ENCODE peak calls at places on chromosomes 11 and 22, in eight cellular contexts. A is adrenal gland, Q is stomach, P is K562, D is ovary, Z is esophagus squamous epithelium, W is A549, S is uterus. B is an unnamed sample. For H3K4me1, the result is how much of the 10 kb centered on the place peaks cover.

GRCh38 chr11:111693224-111693937 is 72.8 kb downstream of the PPP2R1B start:
- DNase-seq in Q (no peak), A (no peak), S (no peak), W (no peak), Z (no peak), D (no peak), P (no peak), B (no peak)

GRCh38 chr11:114399903-114400221 is 449 bp downstream of the C11orf71 start:
- DNase-seq in A (no peak), D (no peak), Q (peak), P (no peak), W (peak), Z (no peak), S (no peak), B (peak)

GRCh38 chr11:120448240-120448639 is 63.3 kb upstream of the GRIK4 start:
- DNase-seq in S (no peak), Z (no peak), P (no peak), W (no peak), D (no peak), A (no peak), Q (no peak), B (no peak)

GRCh38 chr22:35349704-35350538 is 31.0 kb upstream of the HMOX1 start:
- DNase-seq in A (peak), W (no peak), P (no peak), Q (no peak), S (peak), Z (no peak), D (peak), B (peak)

GRCh38 chr22:28442951-28443876 is 236.4 kb downstream of the TTC28 start:
- DNase-seq in Z (no peak), D (peak), S (peak), A (peak), W (no peak), Q (peak), P (no peak), B (peak)

GRCh38 chr11:44416776-44417175 is 106.8 kb upstream of the ALX4 start:
- DNase-seq in Z (no peak), W (no peak), A (no peak), S (no peak), D (no peak), Q (no peak), P (no peak), B (peak)

GRCh38 chr22:26549902-26550497 is 37.7 kb upstream of the TFIP11 start:
- DNase-seq in D (no peak), P (no peak), A (no peak), W (no peak), Z (no peak), S (no peak), Q (no peak), B (no peak)

GRCh38 chr11:4038973-4039372 is 55.6 kb upstream of the RRM1 start:
- DNase-seq in Q (no peak), W (no peak), D (no peak), A (peak), P (no peak), Z (no peak), S (no peak), B (no peak)

GRCh38 chr22:50082961-50083461 is 2.2 kb downstream of the MLC1 start:
- DNase-seq in S (no peak), A (no peak), Q (no peak), D (no peak), Z (no peak), W (no peak), P (peak), B (no peak)

GRCh38 chr11:27213232-27213660 is 149.8 kb downstream of the CCDC34 start:
- DNase-seq in S (no peak), W (no peak), D (no peak), Q (no peak), A (no peak), Z (no peak), P (no peak), B (no peak)

GRCh38 chr22:32920032-32920628 is 118.6 kb downstream of the TIMP3 start:
- DNase-seq in P (no peak), S (peak), D (peak), Q (no peak), A (peak), Z (no peak), W (no peak), B (peak)

GRCh38 chr11:17802491-17802890 is 67.9 kb downstream of the KCNC1 start:
- DNase-seq in S (no peak), D (no peak), W (no peak), Z (no peak), P (no peak), A (no peak), Q (no peak), B (no peak)

GRCh38 chr11:38191101-38191500 is 1593.1 kb upstream of the RAG2 start:
- DNase-seq in W (no peak), D (no peak), Q (no peak), Z (no peak), S (no peak), A (no peak), P (no peak), B (no peak)

GRCh38 chr11:9210922-9211320 is 54.2 kb downstream of the DENND5A start:
- DNase-seq in W (no peak), D (no peak), P (no peak), A (no peak), Z (no peak), Q (no peak), S (no peak), B (no peak)

GRCh38 chr11:33319965-33320813 is 63.0 kb downstream of the HIPK3 start:
- DNase-seq in D (no peak), P (no peak), Z (no peak), A (no peak), S (no peak), W (no peak), Q (no peak), B (no peak)

GRCh38 chr11:96145163-96145585 is 197.8 kb downstream of the MAML2 start:
- DNase-seq in Z (no peak), S (no peak), P (no peak), W (no peak), D (no peak), A (peak), Q (no peak), B (no peak)

GRCh38 chr11:104565581-104565956 is 332.7 kb downstream of the CASP12 start:
- DNase-seq in D (no peak), W (no peak), Q (no peak), S (no peak), P (no peak), Z (no peak), A (no peak), B (no peak)

GRCh38 chr22:38034278-38034882 is 22.8 kb upstream of the PICK1 start:
- DNase-seq in A (peak), Q (peak), D (peak), Z (no peak), S (peak), P (peak), W (peak), B (peak)

GRCh38 chr11:765802-766091 is 11.5 kb downstream of the GATD1 start:
- DNase-seq in Q (no peak), W (no peak), A (peak), Z (no peak), S (no peak), D (no peak), P (no peak), B (no peak)

GRCh38 chr11:77410076-77410827 is 63.6 kb downstream of the PAK1 start:
- DNase-seq in Z (no peak), P (no peak), S (no peak), D (no peak), A (no peak), W (no peak), Q (no peak), B (peak)

GRCh38 chr11:33689089-33689488 is 11.5 kb downstream of the C11orf91 start:
- DNase-seq in W (no peak), Q (no peak), S (no peak), A (no peak), Z (no peak), D (no peak), P (no peak), B (no peak)

GRCh38 chr11:96028746-96029145 is 104.8 kb upstream of the MTMR2 start:
- DNase-seq in W (no peak), A (no peak), P (no peak), Q (no peak), D (no peak), Z (no peak), S (no peak), B (no peak)

GRCh38 chr22:41564563-41564962 is 3.8 kb downstream of the CSDC2 start:
- DNase-seq in A (peak), D (no peak), W (no peak), P (no peak), Z (no peak), Q (no peak), S (no peak), B (no peak)

GRCh38 chr11:105696000-105696399 is 86.1 kb downstream of the GRIA4 start:
- DNase-seq in Q (no peak), S (no peak), P (no peak), W (no peak), Z (no peak), D (no peak), A (no peak), B (no peak)

GRCh38 chr22:24440270-24440717 is 12.9 kb downstream of the ADORA2A start:
- DNase-seq in D (no peak), W (no peak), P (no peak), Z (no peak), Q (no peak), A (peak), S (no peak), B (no peak)
- H3K4me1 ChIP-seq in D (under half), W (under half), P (under half), Z (under half), Q (under half), A (under half), S (under half), B (under half)

GRCh38 chr22:36577019-36577418 is 48.1 kb upstream of the EIF3D start:
- DNase-seq in A (no peak), W (peak), D (no peak), P (no peak), S (no peak), Q (no peak), Z (no peak), B (no peak)
- H3K27ac ChIP-seq in A (no peak), W (no peak), D (no peak), P (no peak), S (no peak), Q (no peak), Z (no peak), B (no peak)

GRCh38 chr11:69051381-69052342 is 2.9 kb downstream of the TPCN2 start:
- DNase-seq in A (peak), W (no peak), Z (no peak), Q (no peak), P (no peak), S (no peak), D (no peak), B (no peak)

GRCh38 chr11:69050592-69051380 is 2.1 kb downstream of the TPCN2 start:
- DNase-seq in Q (no peak), D (no peak), W (no peak), P (no peak), A (no peak), S (no peak), Z (no peak), B (no peak)

GRCh38 chr11:69053169-69053477 is 4.4 kb downstream of the TPCN2 start:
- DNase-seq in P (no peak), S (no peak), W (no peak), D (no peak), Z (no peak), A (no peak), Q (no peak), B (no peak)

GRCh38 chr11:69053546-69054396 is 5.0 kb downstream of the TPCN2 start:
- DNase-seq in Q (no peak), A (no peak), W (no peak), S (no peak), Z (no peak), D (no peak), P (no peak), B (no peak)

GRCh38 chr11:69052343-69053168 is 3.8 kb downstream of the TPCN2 start:
- DNase-seq in S (no peak), Q (no peak), A (no peak), D (no peak), W (no peak), Z (no peak), P (no peak), B (no peak)
- TF ChIP-seq POLR2A in S (no peak), Q (no peak), A (no peak), D (no peak), W (no peak), Z (no peak), P (no peak), B (no peak)

GRCh38 chr11:8089791-8090510 is 8.9 kb downstream of the TUB start:
- DNase-seq in S (peak), D (no peak), Q (no peak), Z (no peak), A (no peak), P (no peak), W (no peak), B (no peak)
- H3K4me1 ChIP-seq in S (under half), D (under half), Q (under half), Z (under half), A (under half), P (under half), W (under half), B (under half)

B was measured in thyroid gland.